ENCODE peak calls at places on chromosomes 5 and 9, in ten cellular contexts. B, E, J, O, Z, W, V, N, I and X are unnamed samples.
A peak's percentile ranks its signal among the peaks of the same experiment; 100 is the strongest.

GRCh38 chr5:98638111-98638510 is 135.4 kb upstream of the RGMB start:
- DNase-seq in E (no peak), B (no peak), W (no peak), J (no peak), O (no peak), Z (no peak), I (no peak), V (no peak), N (no peak), X (no peak)

GRCh38 chr5:144436007-144436406 is 265.3 kb downstream of the KCTD16 start:
- DNase-seq in V (no peak), J (no peak), B (no peak), O (no peak), N (no peak), W (no peak), E (no peak), I (no peak), Z (no peak), X (no peak)

GRCh38 chr5:126600631-126601511 is at the start of gene PHAX:
- DNase-seq in V (peak; percentile 81), E (peak; percentile 81), N (peak; percentile 87), I (no peak), B (peak; percentile 86), J (peak; percentile 71), W (peak; percentile 90), Z (peak; percentile 90), O (peak; percentile 83), X (no peak)

GRCh38 chr9:89234636-89235035 is 56.0 kb upstream of the SHC3 start:
- DNase-seq in O (peak; percentile 39), N (no peak), E (no peak), Z (peak; percentile 27), W (peak; percentile 41), I (peak; percentile 37), J (no peak), B (no peak), V (peak; percentile 14), X (no peak)

GRCh38 chr5:144308211-144308610 is 137.5 kb downstream of the KCTD16 start:
- DNase-seq in J (no peak), I (no peak), Z (no peak), E (no peak), W (no peak), V (no peak), B (no peak), O (no peak), N (no peak), X (no peak)

GRCh38 chr9:113573959-113574352 is 110.4 kb downstream of the RGS3 start:
- DNase-seq in N (no peak), W (no peak), J (no peak), I (no peak), O (no peak), Z (no peak), E (no peak), V (no peak), B (no peak), X (no peak)

GRCh38 chr9:34991833-34992375 is 2.4 kb downstream of the DNAJB5 start:
- DNase-seq in I (no peak), B (no peak), V (no peak), Z (peak; percentile 48), W (no peak), E (no peak), O (peak; percentile 30), J (peak; percentile 27), N (peak; percentile 95), X (no peak)

GRCh38 chr5:145953202-145953601 is 16.8 kb downstream of the SH3RF2 start:
- DNase-seq in O (no peak), W (no peak), V (no peak), B (no peak), J (no peak), N (no peak), I (no peak), E (no peak), Z (no peak), X (no peak)

DNA sequence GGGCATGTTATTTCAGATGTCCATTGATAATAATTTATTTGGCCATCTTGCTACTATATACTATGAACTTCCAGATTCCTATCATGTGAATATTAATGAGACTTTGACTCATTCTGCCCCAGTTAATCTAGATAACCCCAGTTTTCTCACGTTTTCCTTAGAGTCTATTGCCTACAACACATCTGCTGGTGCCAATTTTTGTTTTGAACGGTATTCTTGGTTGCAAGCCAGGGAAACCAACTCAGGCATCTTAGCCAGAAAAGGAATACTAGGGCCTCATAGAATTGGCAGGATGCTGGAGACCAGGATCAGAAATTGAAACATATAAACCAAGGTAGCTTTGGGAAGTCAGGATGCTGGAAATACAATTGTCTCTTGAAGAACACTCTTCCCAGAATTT is 28.0 kb upstream of the NPR3 start:
- DNase-seq in I (no peak), W (no peak), O (no peak), J (no peak), V (no peak), E (no peak), N (no peak), B (no peak), Z (no peak), X (no peak)
- TF ChIP-seq CTCF in I (no peak), W (no peak), O (no peak), J (no peak), V (no peak), E (no peak), N (no peak), B (no peak), Z (no peak), X (no peak)

GRCh38 chr5:53206562-53206961 is 97.0 kb upstream of the MOCS2 start:
- DNase-seq in J (no peak), E (no peak), O (no peak), Z (no peak), B (no peak), V (no peak), N (no peak), W (no peak), I (no peak), X (no peak)

GRCh38 chr5:53200309-53200708 is 90.8 kb upstream of the MOCS2 start:
- DNase-seq in N (no peak), V (peak; percentile 8), E (no peak), O (no peak), Z (no peak), J (no peak), B (no peak), I (no peak), W (no peak), X (no peak)

GRCh38 chr5:53199882-53200281 is 90.3 kb upstream of the MOCS2 start:
- DNase-seq in J (no peak), Z (no peak), V (no peak), W (no peak), O (no peak), N (no peak), E (no peak), I (no peak), B (no peak), X (no peak)

DNA sequence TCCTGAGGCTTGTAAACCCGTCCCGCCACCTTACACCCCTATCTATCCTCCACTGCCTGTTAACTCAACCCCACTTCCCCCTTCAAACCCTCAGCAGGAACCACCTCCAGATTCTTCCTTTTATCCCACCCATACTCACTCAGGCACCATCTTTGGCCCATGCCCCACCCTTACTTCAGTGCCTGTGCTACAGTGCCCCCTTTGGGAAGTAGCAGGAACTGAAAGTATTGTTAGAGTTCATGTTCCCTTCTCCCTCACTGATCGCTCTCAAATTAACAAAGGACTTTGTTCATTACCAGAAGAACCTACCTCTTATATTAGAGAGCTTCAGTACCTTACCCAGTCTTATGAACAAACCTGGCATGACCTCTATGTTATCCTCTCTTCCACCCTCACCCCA is 92.2 kb upstream of the MOCS2 start:
- DNase-seq in V (no peak), I (no peak), O (peak; percentile 7), J (no peak), Z (no peak), E (no peak), W (no peak), N (no peak), B (no peak), X (no peak)
- TF ChIP-seq CTCF in V (peak; percentile 17), I (no peak), O (no peak), J (no peak), Z (peak; percentile 15), E (no peak), W (peak; percentile 38), N (no peak), B (no peak), X (no peak)

DNA sequence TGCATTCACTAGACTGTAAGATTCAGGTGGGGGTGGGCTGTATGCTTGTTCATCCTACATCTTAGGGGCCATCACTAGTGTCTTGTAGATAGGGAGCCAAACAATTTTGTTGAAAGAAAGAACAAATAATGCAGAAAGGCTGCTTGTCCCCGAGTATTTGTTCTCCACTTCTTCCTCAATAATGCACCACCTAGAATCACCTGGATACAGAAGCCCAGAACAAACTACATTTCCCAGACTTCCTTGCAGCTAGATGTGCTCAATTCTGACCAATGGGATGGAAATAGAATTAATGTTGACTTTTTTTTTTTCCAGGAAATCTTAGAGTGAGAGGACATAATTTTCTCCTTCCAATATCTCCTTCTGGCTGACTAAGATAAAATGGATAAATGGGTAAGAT is 38.9 kb upstream of the TNFSF8 start:
- DNase-seq in E (no peak), V (no peak), O (no peak), B (no peak), W (no peak), Z (no peak), J (no peak), I (no peak), N (no peak), X (peak; percentile 6)
- TF ChIP-seq CTCF in E (no peak), V (no peak), O (no peak), B (no peak), W (no peak), Z (no peak), J (no peak), I (no peak), N (no peak), X (no peak)

GRCh38 chr9:116488373-116488772 is 198.7 kb upstream of the TRIM32 start:
- DNase-seq in E (no peak), Z (no peak), N (no peak), O (no peak), V (no peak), W (no peak), I (no peak), J (no peak), B (no peak), X (no peak)

GRCh38 chr9:116491659-116492058 is 195.4 kb upstream of the TRIM32 start:
- DNase-seq in W (no peak), B (no peak), J (no peak), V (no peak), Z (no peak), E (no peak), O (no peak), N (no peak), I (no peak), X (no peak)

GRCh38 chr9:116493183-116493582 is 193.9 kb upstream of the TRIM32 start:
- DNase-seq in J (no peak), N (no peak), Z (no peak), I (no peak), W (no peak), V (no peak), B (no peak), O (no peak), E (no peak), X (no peak)

GRCh38 chr9:116490321-116490720 is 196.8 kb upstream of the TRIM32 start:
- DNase-seq in B (no peak), O (no peak), V (peak; percentile 39), N (no peak), W (no peak), E (no peak), J (no peak), Z (no peak), I (no peak), X (no peak)

DNA sequence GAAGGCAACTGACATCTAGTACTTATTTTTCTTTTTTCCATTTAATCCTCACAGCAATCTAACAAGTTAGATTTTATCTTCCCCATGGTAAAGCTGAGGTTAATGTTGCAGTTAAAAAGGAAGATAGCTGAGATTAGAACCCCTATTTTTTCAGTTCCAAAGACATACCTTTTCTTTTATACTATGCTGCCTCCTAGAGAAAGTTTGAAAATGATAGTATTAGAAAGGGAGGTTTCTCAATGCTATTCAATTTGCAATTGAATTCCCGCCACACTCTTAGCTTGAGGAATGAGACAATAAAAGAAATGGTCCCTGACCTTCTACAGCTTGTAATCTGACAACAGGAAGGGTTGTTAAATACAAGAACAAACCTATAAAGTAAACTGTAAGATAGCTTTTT is 195.9 kb upstream of the TRIM32 start:
- DNase-seq in J (no peak), N (no peak), I (no peak), O (no peak), Z (no peak), E (no peak), W (no peak), B (no peak), V (peak; percentile 33), X (no peak)
- TF ChIP-seq CTCF in J (no peak), N (no peak), I (no peak), O (no peak), Z (peak; percentile 16), E (no peak), W (no peak), B (no peak), V (no peak), X (no peak)